ENCODE peak calls at places on chromosomes 5 and 9, in ten cellular contexts. M is endodermal cell; B is iPS DF 6.9; W is mesendoderm; I is SJSA1; T is fibroblast of lung; L is BE2C; F is cardiac muscle cell; V is CD4-positive, alpha-beta memory T cell; P is right lobe of liver. E is an unnamed sample.

GRCh38 chr9:79574166-79574565 is 2.4 kb downstream of the TLE4 start:
- DNase-seq in L (no peak), B (no peak), I (peak), V (no peak), P (no peak), W (no peak), M (no peak), T (no peak), F (no peak), E (no peak)

GRCh38 chr5:67310740-67311139 is 114.1 kb upstream of the CD180 start:
- DNase-seq in M (no peak), F (no peak), V (no peak), L (no peak), P (no peak), W (no peak), B (no peak), T (no peak), I (peak), E (no peak)

GRCh38 chr5:9498541-9499497 is 47.1 kb downstream of the SEMA5A start:
- DNase-seq in T (no peak), W (peak), V (no peak), P (peak), F (peak), I (peak), B (peak), M (peak), L (peak), E (no peak)

GRCh38 chr9:90925581-90926257 is 124.1 kb downstream of the SYK start:
- DNase-seq in M (no peak), T (peak), I (peak), P (no peak), B (no peak), F (peak), W (no peak), L (no peak), V (no peak), E (no peak)

GRCh38 chr9:121107041-121107440 is 32.3 kb downstream of the CNTRL start:
- DNase-seq in M (no peak), I (no peak), L (no peak), V (peak), P (no peak), F (peak), B (peak), W (peak), T (no peak), E (no peak)

GRCh38 chr5:39353714-39354399 is 10.4 kb downstream of the C9 start:
- DNase-seq in W (no peak), L (no peak), T (no peak), P (no peak), M (no peak), F (no peak), V (no peak), B (no peak), I (no peak), E (no peak)

GRCh38 chr9:137411260-137411659 is 11.7 kb downstream of the EXD3 start:
- DNase-seq in L (no peak), F (peak), B (no peak), I (peak), T (no peak), V (no peak), P (no peak), W (no peak), M (no peak), E (no peak)

GRCh38 chr9:34262971-34263370 is 66.1 kb downstream of the KIF24 start:
- DNase-seq in F (no peak), W (no peak), B (no peak), P (no peak), I (no peak), M (no peak), V (no peak), L (no peak), T (no peak), E (no peak)

GRCh38 chr5:14861123-14861757 is 10.3 kb downstream of the ANKH start:
- DNase-seq in V (no peak), W (no peak), B (no peak), L (no peak), M (no peak), P (no peak), I (no peak), T (no peak), F (no peak), E (peak)

GRCh38 chr9:33025572-33026347 is 687 bp downstream of the DNAJA1 start:
- DNase-seq in F (peak), P (peak), W (peak), M (peak), V (peak), L (peak), B (no peak), T (peak), I (peak), E (peak)

GRCh38 chr5:155125696-155126095 is 112.1 kb downstream of the KIF4B start:
- DNase-seq in P (no peak), T (no peak), M (peak), F (no peak), B (no peak), I (no peak), L (no peak), V (no peak), W (no peak), E (no peak)

GRCh38 chr5:56824019-56824418 is 8.7 kb downstream of the MAP3K1 start:
- DNase-seq in W (no peak), L (no peak), B (no peak), P (no peak), I (no peak), V (no peak), F (no peak), T (no peak), M (no peak), E (no peak)

GRCh38 chr5:114789773-114790402 is 379.8 kb downstream of the TRIM36 start:
- DNase-seq in M (no peak), F (peak), L (no peak), B (peak), T (no peak), P (no peak), V (no peak), W (peak), I (peak), E (no peak)

GRCh38 chr5:18113724-18114123 is 479.5 kb downstream of the TAF11L14 start:
- DNase-seq in W (peak), P (no peak), V (no peak), L (peak), M (no peak), I (no peak), F (peak), B (no peak), T (peak), E (no peak)

GRCh38 chr9:127634021-127634420 is 21.9 kb downstream of the STXBP1 start:
- DNase-seq in I (no peak), M (peak), W (peak), T (no peak), V (no peak), F (peak), L (no peak), B (no peak), P (peak), E (peak)

GRCh38 chr5:153489611-153490010 is 859 bp upstream of the GRIA1 start:
- DNase-seq in L (no peak), I (no peak), V (no peak), W (no peak), B (no peak), T (peak), F (no peak), M (no peak), P (no peak), E (no peak)

GRCh38 chr9:131697908-131698714 is 41.8 kb downstream of the RAPGEF1 start:
- DNase-seq in V (no peak), P (no peak), L (no peak), W (no peak), I (no peak), B (no peak), M (no peak), F (no peak), T (no peak), E (no peak)

GRCh38 chr5:140725799-140726471 is 25.7 kb downstream of the ZMAT2 start:
- DNase-seq in T (peak), V (peak), L (peak), B (peak), M (peak), I (peak), W (peak), P (no peak), F (peak), E (peak)

GRCh38 chr5:76819851-76820280 is 1.0 kb downstream of the F2RL1 start:
- DNase-seq in B (no peak), I (no peak), L (no peak), P (peak), F (no peak), T (peak), W (peak), M (peak), V (no peak), E (peak)

GRCh38 chr5:60797482-60798153 is 46.5 kb downstream of the ELOVL7 start:
- DNase-seq in B (peak), P (no peak), T (no peak), M (peak), V (no peak), F (no peak), I (no peak), L (no peak), W (peak), E (no peak)

GRCh38 chr9:133250741-133251170 is 24.2 kb downstream of the ABO start:
- DNase-seq in L (no peak), P (no peak), F (no peak), V (no peak), W (no peak), B (no peak), T (no peak), M (no peak), I (no peak), E (peak)

DNA sequence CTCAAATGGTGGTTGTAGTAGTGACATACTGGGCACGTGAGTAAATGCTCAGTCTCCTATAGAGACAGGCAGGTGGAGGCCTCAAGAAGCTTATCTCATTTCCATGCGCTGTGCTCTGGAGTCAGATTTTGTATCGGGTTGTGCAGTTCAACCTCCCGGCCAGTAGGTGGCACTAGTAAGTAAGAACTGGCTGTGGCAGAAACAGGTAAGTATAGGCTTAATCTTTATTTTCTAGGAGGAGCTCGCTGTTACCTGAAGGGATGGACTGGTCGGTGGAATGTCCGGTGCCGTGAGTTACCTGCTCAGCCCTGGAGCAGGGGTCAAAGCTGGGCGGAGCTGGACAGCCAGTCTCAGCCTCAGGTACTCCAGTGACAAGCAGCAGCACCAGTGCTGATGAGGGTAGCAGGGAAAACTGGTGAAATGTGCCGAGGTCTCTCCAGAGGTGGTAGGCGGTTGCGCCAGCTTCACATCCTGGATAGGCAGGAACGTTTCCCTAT is 880.1 kb upstream of the SEMA6A start:
- DNase-seq in F (peak), T (no peak), B (peak), P (peak), I (peak), W (peak), L (peak), V (peak), M (peak), E (peak)
- H3K4me3 ChIP-seq in F (peak), T (no peak), B (no peak), P (peak), I (no peak), W (peak), L (peak), V (peak), M (no peak), E (peak)

DNA sequence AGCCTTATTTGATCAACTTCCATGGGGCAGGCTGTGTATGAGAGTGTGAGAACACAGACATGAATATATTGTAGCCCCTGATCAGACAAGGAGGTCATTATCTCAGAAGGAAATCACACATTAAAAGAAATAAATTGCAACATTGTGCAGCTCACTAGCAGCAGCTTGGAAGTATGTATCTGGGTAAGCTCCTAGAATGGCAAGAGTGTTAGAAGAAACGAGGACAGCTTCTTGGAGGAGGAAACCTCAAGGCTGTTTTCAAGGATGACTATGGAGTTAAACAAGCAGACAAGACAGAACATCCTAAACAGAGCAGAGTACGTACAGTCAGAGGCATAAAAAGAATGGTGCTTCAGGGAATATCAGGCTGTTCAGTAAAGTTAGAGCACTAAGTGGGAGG is 511.0 kb downstream of the SLCO4C1 start:
- DNase-seq in M (no peak), I (no peak), P (no peak), V (no peak), F (no peak), T (no peak), B (no peak), W (no peak), L (no peak), E (no peak)
- H3K4me3 ChIP-seq in M (no peak), I (no peak), P (no peak), V (no peak), F (no peak), T (no peak), B (no peak), W (no peak), L (no peak), E (no peak)

GRCh38 chr5:143739741-143740140 is 72.2 kb upstream of the HMHB1 start:
- DNase-seq in W (no peak), P (no peak), I (no peak), M (no peak), F (no peak), V (no peak), L (no peak), T (peak), B (no peak), E (no peak)

GRCh38 chr5:143737073-143737472 is 74.9 kb upstream of the HMHB1 start:
- DNase-seq in V (no peak), P (no peak), B (no peak), L (no peak), I (no peak), M (no peak), T (no peak), W (no peak), F (no peak), E (no peak)

GRCh38 chr5:143741418-143741817 is 70.5 kb upstream of the HMHB1 start:
- DNase-seq in M (no peak), F (no peak), B (no peak), T (no peak), W (no peak), I (no peak), L (no peak), V (no peak), P (no peak), E (no peak)

GRCh38 chr5:143738415-143739401 is 73.3 kb upstream of the HMHB1 start:
- DNase-seq in T (no peak), W (no peak), M (no peak), V (no peak), I (no peak), P (no peak), F (no peak), B (no peak), L (no peak), E (no peak)

GRCh38 chr5:143742951-143743350 is 69.0 kb upstream of the HMHB1 start:
- DNase-seq in V (no peak), T (no peak), P (no peak), M (no peak), W (no peak), F (no peak), I (no peak), L (no peak), B (no peak), E (no peak)
- H3K4me3 ChIP-seq in V (no peak), T (no peak), P (no peak), M (no peak), W (no peak), F (no peak), I (no peak), L (no peak), B (no peak), E (no peak)

DNA sequence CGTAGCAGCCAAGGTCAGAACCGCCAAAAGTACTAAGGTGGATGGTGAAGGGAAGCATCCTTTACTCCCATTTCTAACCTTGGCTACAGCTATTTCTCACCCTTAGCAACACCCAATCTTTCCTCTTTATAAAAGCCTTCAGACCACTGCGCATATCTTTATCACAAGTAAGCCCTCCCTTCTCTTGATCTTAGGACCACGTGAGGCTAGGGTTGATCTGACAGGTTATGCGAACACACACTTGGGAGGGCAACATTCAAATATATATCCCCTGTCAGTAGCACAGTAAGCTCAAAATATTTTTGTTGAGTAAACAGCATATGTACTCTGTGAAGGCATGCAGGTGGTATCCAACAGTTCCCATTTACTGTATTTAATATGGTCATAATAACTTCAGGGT is 1.5 kb downstream of the ARSB start:
- DNase-seq in F (no peak), I (peak), T (no peak), B (no peak), P (no peak), W (no peak), L (no peak), V (no peak), M (peak), E (no peak)
- H3K4me3 ChIP-seq in F (peak), I (peak), T (peak), B (no peak), P (peak), W (no peak), L (peak), V (peak), M (peak), E (peak)